ENCODE peak calls at places on chromosomes 6 and 20, in ten cellular contexts. Y is thyroid gland; G is adrenal gland; I is ovary; H is gastrocnemius medialis; D is cardiac muscle cell; T is CD4-positive, alpha-beta memory T cell; A is SK-N-SH; K is body of pancreas; W is foreskin keratinocyte. Q is an unnamed sample. For H3K4me1, the result is how much of the 10 kb centered on the place peaks cover.

GRCh38 chr20:47847882-47848485 is 62.7 kb upstream of the SULF2 start:
- DNase-seq in I (no peak), T (no peak), K (no peak), A (no peak), G (no peak), W (no peak), Y (no peak), D (no peak), H (no peak), Q (no peak)

GRCh38 chr6:137968901-137969300 is 101.8 kb downstream of the TNFAIP3 start:
- DNase-seq in G (no peak), T (no peak), W (no peak), K (no peak), H (no peak), A (no peak), I (no peak), D (no peak), Y (no peak), Q (no peak)

GRCh38 chr6:133166706-133167105 is 74.5 kb upstream of the EYA4 start:
- DNase-seq in A (no peak), W (no peak), K (no peak), H (no peak), I (no peak), G (no peak), Y (no peak), T (no peak), D (no peak), Q (no peak)

GRCh38 chr6:166436195-166437139 is 53.7 kb upstream of the MPC1 start:
- DNase-seq in K (no peak), I (no peak), Y (no peak), A (peak), H (no peak), G (no peak), W (no peak), D (no peak), T (no peak), Q (no peak)

GRCh38 chr20:18058661-18059467 is 1.1 kb upstream of the OVOL2 start:
- DNase-seq in G (no peak), I (no peak), A (peak), K (peak), T (no peak), W (no peak), D (peak), Y (peak), H (no peak), Q (no peak)

GRCh38 chr6:144149558-144149893 is 791 bp upstream of the STX11 start:
- DNase-seq in H (no peak), A (no peak), T (no peak), Y (no peak), G (no peak), K (no peak), W (no peak), D (no peak), I (no peak), Q (no peak)

GRCh38 chr6:140079328-140079727 is 704.9 kb upstream of the CITED2 start:
- DNase-seq in H (no peak), I (peak), W (no peak), Y (no peak), K (peak), T (no peak), A (no peak), G (peak), D (no peak), Q (no peak)

GRCh38 chr6:46010771-46011170 is 4.9 kb downstream of the CLIC5 start:
- DNase-seq in I (no peak), H (peak), T (no peak), D (no peak), Y (no peak), W (no peak), K (no peak), A (no peak), G (no peak), Q (no peak)

GRCh38 chr6:111011360-111012142 is 29.7 kb downstream of the RPF2 start:
- DNase-seq in I (no peak), T (peak), G (no peak), K (no peak), D (peak), H (no peak), Y (no peak), W (no peak), A (peak), Q (no peak)

GRCh38 chr6:163564536-163564935 is 150.0 kb downstream of the QKI start:
- DNase-seq in A (no peak), Y (no peak), K (no peak), I (no peak), W (no peak), D (no peak), G (no peak), H (no peak), T (no peak), Q (no peak)

GRCh38 chr6:92888316-92888715 is 531.0 kb downstream of the EPHA7 start:
- DNase-seq in A (no peak), T (no peak), Y (no peak), I (no peak), D (no peak), G (no peak), W (no peak), H (no peak), K (no peak), Q (no peak)

GRCh38 chr20:14829897-14830296 is 492.5 kb upstream of the FLRT3 start:
- DNase-seq in G (no peak), H (no peak), K (no peak), D (no peak), Y (no peak), W (no peak), T (no peak), A (no peak), I (no peak), Q (no peak)

GRCh38 chr6:42410861-42411260 is 40.9 kb downstream of the TRERF1 start:
- DNase-seq in H (no peak), W (no peak), I (no peak), A (no peak), K (no peak), G (no peak), D (no peak), Y (no peak), T (no peak), Q (no peak)

GRCh38 chr6:118652051-118652699 is 784 bp upstream of the CEP85L start:
- DNase-seq in T (no peak), K (no peak), D (no peak), Y (no peak), W (no peak), A (no peak), H (no peak), I (peak), G (no peak), Q (no peak)
- H3K4me1 ChIP-seq in T (half or more), K (under half), D (under half), Y (under half), W (under half), A (under half), H (under half), I (under half), G (under half), Q (under half)

GRCh38 chr6:33276581-33276863 is 401 bp upstream of the B3GALT4 start:
- DNase-seq in T (no peak), D (no peak), H (no peak), A (no peak), G (no peak), K (no peak), Y (no peak), W (no peak), I (no peak), Q (no peak)

GRCh38 chr6:33271608-33272357 is at the start of the genes RPS18 and VPS52:
- DNase-seq in T (peak), I (peak), G (peak), A (peak), W (peak), Y (peak), K (peak), H (peak), D (peak), Q (peak)

GRCh38 chr6:33272358-33273128 is 668 bp downstream of the RPS18 start:
- DNase-seq in K (no peak), D (no peak), G (no peak), A (no peak), W (no peak), Y (no peak), I (no peak), T (no peak), H (no peak), Q (no peak)

GRCh38 chr6:33273129-33273923 is 1.5 kb downstream of the RPS18 start:
- DNase-seq in A (no peak), Y (no peak), W (no peak), G (no peak), H (no peak), K (no peak), D (no peak), T (no peak), I (no peak), Q (no peak)

GRCh38 chr6:33273924-33274902 is 2.3 kb downstream of the RPS18 start:
- DNase-seq in K (no peak), T (no peak), H (no peak), D (no peak), A (no peak), Y (no peak), I (no peak), W (no peak), G (no peak), Q (no peak)
- H3K27ac ChIP-seq in K (no peak), T (peak), H (no peak), D (peak), A (peak), Y (no peak), I (no peak), W (peak), G (no peak), Q (no peak)

DNA sequence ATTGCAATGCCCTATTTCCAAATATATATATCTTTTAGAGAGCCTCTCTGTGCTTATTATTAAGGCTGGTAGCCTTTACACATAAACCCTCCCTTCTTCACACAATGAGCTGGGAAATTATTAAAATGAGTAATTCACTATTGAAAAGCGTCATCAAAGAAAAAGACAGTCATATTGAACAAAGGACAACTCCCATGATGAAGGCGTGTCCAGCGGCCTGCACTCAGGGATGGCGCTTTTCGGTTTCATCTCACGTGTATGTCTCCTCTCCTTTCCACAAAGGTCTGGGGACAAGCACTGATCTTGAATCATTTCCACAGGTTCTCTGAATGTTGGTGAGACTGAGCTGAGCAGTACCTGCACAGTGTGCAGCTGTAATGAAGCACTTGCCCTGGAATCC is 3.5 kb downstream of the SERPINB9 start:
- DNase-seq in Y (no peak), K (no peak), T (peak), G (no peak), A (no peak), W (no peak), I (no peak), H (no peak), D (no peak), Q (no peak)
- H3K4me1 ChIP-seq in Y (under half), K (under half), T (half or more), G (under half), A (under half), W (under half), I (under half), H (under half), D (under half), Q (under half)

GRCh38 chr6:149325648-149326236 is 8.2 kb downstream of the TAB2 start:
- DNase-seq in K (no peak), T (no peak), I (no peak), W (no peak), G (no peak), Y (no peak), A (no peak), D (no peak), H (no peak), Q (no peak)

GRCh38 chr6:149323925-149324324 is 6.4 kb downstream of the TAB2 start:
- DNase-seq in K (no peak), H (no peak), I (no peak), Y (no peak), W (no peak), G (no peak), D (peak), T (no peak), A (no peak), Q (no peak)

GRCh38 chr6:149320745-149321240 is 3.3 kb downstream of the TAB2 start:
- DNase-seq in T (no peak), H (no peak), Y (no peak), G (no peak), D (no peak), I (no peak), K (no peak), A (no peak), W (no peak), Q (no peak)

GRCh38 chr6:149324428-149324827 is 6.9 kb downstream of the TAB2 start:
- DNase-seq in T (no peak), G (no peak), W (no peak), H (no peak), K (no peak), Y (no peak), I (no peak), A (no peak), D (no peak), Q (no peak)

DNA sequence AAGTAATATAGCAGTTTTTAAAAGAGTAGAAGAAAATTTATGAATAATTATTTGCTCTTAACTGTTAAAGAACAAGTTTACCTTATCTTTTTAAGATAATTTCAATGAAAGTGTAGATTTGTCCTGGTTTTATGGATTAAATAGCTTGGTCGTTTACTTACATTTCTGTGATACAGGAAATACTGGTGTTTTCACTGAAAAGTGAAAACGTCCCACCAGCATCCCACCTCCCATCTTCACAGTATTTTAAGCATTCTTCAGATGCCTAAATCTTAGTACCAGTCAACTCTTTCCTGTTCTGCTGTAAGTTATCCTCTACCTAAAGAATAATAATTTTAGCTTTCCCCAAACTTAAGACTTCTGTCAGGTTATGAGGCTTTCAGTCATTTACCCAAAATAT is 5.8 kb downstream of the TAB2 start:
- DNase-seq in K (no peak), W (no peak), A (no peak), I (no peak), D (no peak), T (no peak), Y (no peak), H (no peak), G (no peak), Q (no peak)
- H3K27ac ChIP-seq in K (no peak), W (no peak), A (no peak), I (peak), D (peak), T (peak), Y (peak), H (no peak), G (peak), Q (no peak)

DNA sequence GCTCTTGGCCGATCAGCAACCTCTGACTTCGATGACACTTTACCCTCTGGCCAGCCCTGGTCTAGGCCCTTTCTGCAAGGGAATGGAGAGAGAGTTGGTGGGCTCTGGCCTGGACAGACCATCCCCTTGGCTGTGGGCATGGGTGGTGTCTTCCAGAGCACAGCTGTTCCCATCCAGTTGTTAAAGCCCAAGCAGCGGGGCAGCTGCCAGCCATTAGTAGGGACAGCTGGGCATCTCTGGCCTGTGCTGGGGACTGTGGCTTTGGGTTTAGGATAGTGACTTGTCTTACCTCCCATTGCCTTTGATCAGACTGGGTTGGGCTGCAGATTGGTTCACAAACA is 2.8 kb downstream of the CDC25B start:
- DNase-seq in K (no peak), W (no peak), D (no peak), Y (no peak), G (no peak), I (no peak), H (no peak), A (no peak), T (no peak), Q (peak)
- H3K4me1 ChIP-seq in K (under half), W (under half), D (under half), Y (under half), G (under half), I (under half), H (under half), A (under half), T (half or more), Q (under half)

DNA sequence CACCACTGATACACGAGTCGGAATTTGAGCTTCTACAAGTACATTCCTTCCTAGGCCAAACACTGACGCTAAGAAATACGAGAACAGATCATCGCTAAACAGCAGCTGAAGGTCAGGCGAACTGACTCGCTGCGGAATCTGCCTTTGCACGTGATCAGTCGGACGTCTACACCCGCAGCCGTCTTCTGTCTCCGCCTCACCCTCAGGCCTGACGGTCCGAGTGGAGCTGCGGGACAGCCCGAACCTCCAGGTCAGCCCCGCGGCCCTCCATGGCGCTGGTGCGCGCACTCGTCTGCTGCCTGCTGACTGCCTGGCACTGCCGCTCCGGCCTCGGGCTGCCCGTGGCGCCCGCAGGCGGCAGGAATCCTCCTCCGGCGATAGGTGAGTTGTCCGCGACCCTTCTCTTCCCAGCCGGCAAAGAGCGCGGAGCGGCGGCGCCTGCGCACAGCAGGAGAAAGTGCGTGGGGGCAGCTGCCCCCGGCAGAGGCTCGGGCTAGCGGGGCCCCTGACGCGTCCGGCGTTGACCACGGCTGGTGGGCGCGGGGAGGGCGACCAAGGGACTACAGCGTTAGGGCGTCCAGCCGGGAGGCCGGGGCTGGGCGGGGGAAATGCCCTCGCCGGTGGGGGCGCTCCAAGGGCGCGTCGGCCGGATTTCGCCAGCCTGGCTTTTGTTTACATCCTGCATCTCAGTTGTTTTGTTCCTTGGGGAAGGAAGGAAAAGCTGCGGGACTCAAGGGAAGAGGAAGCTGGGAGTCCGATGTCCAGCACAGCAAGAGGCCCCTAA is at the start of gene SMPDL3A:
- DNase-seq in T (no peak), K (peak), G (peak), D (peak), A (peak), Y (peak), H (peak), W (peak), I (peak), Q (peak)
- H3K27ac ChIP-seq in T (no peak), K (peak), G (peak), D (peak), A (peak), Y (peak), H (peak), W (peak), I (peak), Q (peak)

GRCh38 chr20:43954704-43955243 is 40.1 kb downstream of the TOX2 start:
- DNase-seq in Y (no peak), I (no peak), A (no peak), T (no peak), W (no peak), H (no peak), G (no peak), D (no peak), K (no peak), Q (no peak)
- H3K4me1 ChIP-seq in Y (under half), I (under half), A (under half), T (half or more), W (under half), H (under half), G (under half), D (under half), K (under half), Q (under half)